ENCODE peak calls at places on chromosome 4, in seven cellular contexts. I is WTC11, Q is MCF 10A, X is endothelial cell, C is HuH-7, B is cardiac fibroblast, U is EL. S is an unnamed sample.
A peak's percentile ranks its signal among the peaks of the same experiment; 100 is the strongest.

GRCh38 chr4:141833209-141833608 is 196.8 kb downstream of the IL15 start:
- DNase-seq in I (no peak), U (no peak), Q (no peak), X (no peak), C (no peak), B (no peak), S (no peak)

GRCh38 chr4:151604238-151604637 is 156.6 kb downstream of the GATB start:
- DNase-seq in C (no peak), I (no peak), U (peak; percentile 32), B (peak; percentile 50), Q (peak; percentile 29), X (no peak), S (no peak)

GRCh38 chr4:183469327-183469726 is 24.9 kb downstream of the CDKN2AIP start:
- DNase-seq in I (no peak), X (no peak), C (no peak), Q (no peak), B (no peak), U (peak; percentile 21), S (no peak)

GRCh38 chr4:15479089-15479912 is 9.6 kb downstream of the CC2D2A start:
- DNase-seq in U (peak; percentile 83), C (peak; percentile 55), B (peak; percentile 92), I (peak; percentile 58), X (peak; percentile 59), Q (peak; percentile 87), S (no peak)

GRCh38 chr4:41935652-41936021 is 408 bp downstream of the TMEM33 start:
- DNase-seq in X (no peak), I (no peak), Q (peak; percentile 44), B (peak; percentile 11), U (peak; percentile 26), C (no peak), S (no peak)

GRCh38 chr4:142549726-142550463 is 296.2 kb downstream of the INPP4B start:
- DNase-seq in U (peak; percentile 79), I (no peak), Q (peak; percentile 58), X (no peak), B (peak; percentile 64), C (no peak), S (no peak)

GRCh38 chr4:70603856-70604255 is 11.8 kb downstream of the AMBN start:
- DNase-seq in I (no peak), B (peak; percentile 36), X (no peak), C (no peak), Q (peak; percentile 18), U (no peak), S (no peak)

GRCh38 chr4:126937342-126937741 is 695.4 kb upstream of the INTU start:
- DNase-seq in X (no peak), B (no peak), C (no peak), Q (no peak), U (no peak), I (no peak), S (no peak)

GRCh38 chr4:154361450-154361849 is 130.1 kb downstream of the DCHS2 start:
- DNase-seq in I (no peak), Q (no peak), U (no peak), B (no peak), X (no peak), C (no peak), S (no peak)

S was measured in GF-D8.